ENCODE peak calls at places on chromosomes 1 and 21, in four cellular contexts. B is colonic mucosa, R is foreskin fibroblast, U is endothelial cell. Q is an unnamed sample.

GRCh38 chr1:65343286-65343685 is 33.9 kb downstream of the DNAJC6 start:
- DNase-seq in U (no peak), B (no peak), R (peak), Q (no peak)

GRCh38 chr1:110337704-110338199 is 1.4 kb upstream of the RBM15 start:
- DNase-seq in R (no peak), U (peak), B (peak), Q (peak)

GRCh38 chr1:10779841-10780240 is 16.6 kb downstream of the CASZ1 start:
- DNase-seq in B (peak), R (no peak), U (no peak), Q (no peak)

GRCh38 chr1:17109897-17110554 is 9.2 kb downstream of the PADI2 start:
- DNase-seq in U (no peak), R (no peak), B (peak), Q (no peak)

GRCh38 chr1:8844421-8845063 is 27.1 kb upstream of the RERE start:
- DNase-seq in B (no peak), R (no peak), U (no peak), Q (no peak)

GRCh38 chr1:166924829-166925541 is 48.9 kb upstream of the TADA1 start:
- DNase-seq in B (peak), R (no peak), U (no peak), Q (no peak)

GRCh38 chr1:224759570-224760562 is 143.7 kb downstream of the CNIH3 start:
- DNase-seq in B (no peak), R (no peak), U (no peak), Q (no peak)

GRCh38 chr1:214332950-214333798 is 52.2 kb downstream of the SMYD2 start:
- DNase-seq in R (peak), U (peak), B (peak), Q (no peak)

GRCh38 chr21:40706806-40707205 is 140.2 kb downstream of the DSCAM start:
- DNase-seq in U (no peak), B (no peak), R (no peak), Q (no peak)

GRCh38 chr1:206736878-206737728 is 33.5 kb upstream of the IL19 start:
- DNase-seq in B (no peak), U (no peak), R (no peak), Q (no peak)

GRCh38 chr1:35642472-35642955 is 1.2 kb upstream of the PSMB2 start:
- DNase-seq in U (no peak), R (no peak), B (peak), Q (no peak)

DNA sequence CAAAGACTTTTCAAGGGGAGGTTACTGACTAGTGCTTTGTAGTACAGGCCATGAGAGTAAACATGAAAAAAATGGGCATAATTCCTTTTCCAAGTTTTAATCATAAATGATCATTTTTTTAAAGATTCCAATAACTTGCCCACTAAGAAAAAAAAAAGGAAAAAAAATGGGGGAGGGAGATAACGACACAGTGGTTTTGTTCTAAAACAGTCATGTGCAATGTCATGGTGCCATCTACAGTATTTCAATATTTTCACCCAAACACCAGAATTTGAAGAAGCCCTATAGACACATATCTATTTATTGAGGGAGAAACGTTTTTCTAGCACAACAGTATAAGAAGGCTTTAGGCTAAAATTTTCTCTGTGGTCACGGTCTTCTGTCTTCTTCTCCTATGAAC is 250.2 kb downstream of the LTN1 start:
- DNase-seq in B (no peak), U (no peak), R (peak), Q (no peak)
- TF ChIP-seq CTCF in B (no peak), U (no peak), R (peak), Q (no peak)

GRCh38 chr1:226376300-226376699 is 31.6 kb downstream of the PARP1 start:
- DNase-seq in B (no peak), U (no peak), R (no peak), Q (no peak)
- TF ChIP-seq CTCF in B (no peak), U (no peak), R (no peak), Q (no peak)

DNA sequence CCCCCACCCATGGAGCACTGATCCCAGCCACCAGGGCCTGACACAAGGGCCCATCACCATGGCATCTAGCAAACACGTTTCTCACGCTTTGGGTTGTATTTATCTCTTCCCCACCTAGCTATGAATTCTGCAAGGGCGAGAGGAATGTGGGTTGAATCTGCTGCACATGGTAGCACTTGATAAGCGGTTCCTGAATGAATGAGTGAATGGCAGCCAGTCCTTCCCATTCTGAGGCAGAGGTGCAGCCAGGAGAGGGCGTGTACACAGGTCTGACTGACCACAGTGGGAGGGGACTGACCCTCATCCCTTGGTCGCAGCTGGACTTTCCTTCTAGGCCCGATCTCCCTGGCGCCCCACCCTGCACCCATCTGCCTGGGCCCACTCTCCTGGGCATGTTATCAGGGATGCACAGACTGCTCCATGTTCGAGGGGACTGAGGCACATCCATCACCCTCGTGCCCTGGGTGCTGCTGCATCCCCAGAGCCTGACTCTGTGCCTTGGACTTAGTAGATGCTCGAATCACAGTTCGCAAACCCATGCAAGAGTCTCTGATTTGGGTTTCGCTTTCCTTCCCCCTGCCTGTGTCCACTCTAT is 1.0 kb downstream of the RD3 start:
- DNase-seq in R (no peak), B (no peak), U (no peak), Q (no peak)
- TF ChIP-seq CTCF in R (no peak), B (no peak), U (no peak), Q (no peak)

GRCh38 chr21:31580866-31581276 is 78.6 kb upstream of the SOD1 start:
- DNase-seq in B (peak), R (peak), U (peak), Q (peak)
- TF ChIP-seq CTCF in B (peak), R (peak), U (peak), Q (peak)

GRCh38 chr1:42333662-42334239 is 1.3 kb downstream of the FOXJ3 start:
- DNase-seq in B (no peak), R (no peak), U (no peak), Q (no peak)
- TF ChIP-seq CTCF in B (no peak), R (no peak), U (no peak), Q (no peak)

GRCh38 chr1:70311369-70311768 is 43.2 kb downstream of the ANKRD13C start:
- DNase-seq in B (no peak), R (no peak), U (no peak), Q (no peak)

GRCh38 chr1:70315782-70316181 is 38.7 kb downstream of the ANKRD13C start:
- DNase-seq in B (no peak), R (no peak), U (no peak), Q (no peak)

GRCh38 chr1:70317087-70317486 is 37.4 kb downstream of the ANKRD13C start:
- DNase-seq in U (no peak), B (no peak), R (no peak), Q (no peak)

GRCh38 chr1:70318191-70318590 is 36.3 kb downstream of the ANKRD13C start:
- DNase-seq in U (no peak), B (no peak), R (no peak), Q (no peak)

GRCh38 chr1:70314706-70315304 is 39.7 kb downstream of the ANKRD13C start:
- DNase-seq in U (no peak), B (no peak), R (no peak), Q (no peak)
- TF ChIP-seq CTCF in U (no peak), B (no peak), R (no peak), Q (no peak)

DNA sequence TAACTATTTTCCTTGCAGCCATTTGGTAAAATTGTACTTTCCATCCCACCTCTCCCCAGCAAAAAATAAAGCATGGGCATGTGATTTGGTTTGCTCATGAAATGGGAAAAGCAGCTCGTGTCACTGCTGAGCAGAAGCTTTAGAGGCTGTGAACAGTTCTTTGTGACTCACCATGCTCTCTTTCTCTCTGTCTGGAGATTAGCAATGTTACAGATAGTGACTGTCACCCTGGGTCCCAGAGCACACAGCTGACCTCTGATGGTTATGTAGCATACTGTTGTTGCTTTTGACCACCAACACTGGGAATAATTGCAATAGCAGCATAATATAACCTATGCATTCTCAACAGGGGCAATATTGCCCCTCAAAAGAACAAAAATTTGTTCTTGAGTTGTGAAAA is 70.6 kb downstream of the RGS2 start:
- DNase-seq in B (no peak), U (no peak), R (peak), Q (no peak)
- TF ChIP-seq CTCF in B (no peak), U (no peak), R (no peak), Q (no peak)

GRCh38 chr1:204917802-204918201 is 47.1 kb downstream of the NFASC start:
- DNase-seq in B (no peak), U (no peak), R (no peak), Q (no peak)

GRCh38 chr1:204920967-204921366 is 50.3 kb downstream of the NFASC start:
- DNase-seq in R (no peak), B (peak), U (no peak), Q (no peak)

GRCh38 chr1:204920511-204920910 is 49.8 kb downstream of the NFASC start:
- DNase-seq in R (no peak), U (no peak), B (no peak), Q (no peak)

DNA sequence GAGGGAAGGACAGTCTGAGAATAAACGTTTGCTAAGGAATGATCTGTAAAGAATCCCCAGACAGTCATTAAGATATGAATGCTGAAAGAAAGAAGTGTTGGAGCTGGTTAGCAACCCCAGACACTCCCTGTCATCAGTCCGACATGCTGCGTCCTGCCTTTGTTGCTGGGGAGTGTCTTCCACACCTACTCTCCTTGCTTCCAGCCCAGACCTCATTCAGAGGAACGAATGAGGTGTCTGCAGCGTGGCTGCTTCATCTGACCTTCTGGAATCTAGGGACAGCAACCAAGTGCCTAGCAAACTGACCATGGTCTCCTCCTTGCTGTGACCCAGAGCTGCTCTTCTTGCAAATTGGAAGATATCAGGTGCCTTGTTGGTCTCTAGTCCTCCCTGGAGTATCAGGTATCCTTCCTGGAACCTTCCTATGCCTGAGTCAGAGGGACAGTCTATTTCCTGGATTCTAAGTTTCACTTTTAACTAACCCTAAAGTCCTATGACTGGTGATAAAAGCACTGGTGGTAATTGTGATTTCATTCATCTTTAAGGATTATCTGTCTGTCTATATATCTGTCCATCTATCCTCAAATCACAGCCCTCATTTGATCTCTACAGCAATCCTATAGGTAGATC is 45.3 kb downstream of the NFASC start:
- DNase-seq in B (peak), R (no peak), U (no peak), Q (no peak)
- TF ChIP-seq CTCF in B (no peak), R (no peak), U (no peak), Q (no peak)

GRCh38 chr21:31570824-31571425 is 88.6 kb upstream of the SOD1 start:
- DNase-seq in B (no peak), U (no peak), R (no peak), Q (no peak)

GRCh38 chr21:31564439-31564838 is 95.1 kb upstream of the SOD1 start:
- DNase-seq in B (no peak), R (no peak), U (no peak), Q (no peak)

GRCh38 chr21:31560479-31560878 is 99.0 kb upstream of the SOD1 start:
- DNase-seq in U (no peak), B (no peak), R (no peak), Q (no peak)

GRCh38 chr21:31566611-31567010 is 92.9 kb upstream of the SOD1 start:
- DNase-seq in R (no peak), U (no peak), B (no peak), Q (no peak)

DNA sequence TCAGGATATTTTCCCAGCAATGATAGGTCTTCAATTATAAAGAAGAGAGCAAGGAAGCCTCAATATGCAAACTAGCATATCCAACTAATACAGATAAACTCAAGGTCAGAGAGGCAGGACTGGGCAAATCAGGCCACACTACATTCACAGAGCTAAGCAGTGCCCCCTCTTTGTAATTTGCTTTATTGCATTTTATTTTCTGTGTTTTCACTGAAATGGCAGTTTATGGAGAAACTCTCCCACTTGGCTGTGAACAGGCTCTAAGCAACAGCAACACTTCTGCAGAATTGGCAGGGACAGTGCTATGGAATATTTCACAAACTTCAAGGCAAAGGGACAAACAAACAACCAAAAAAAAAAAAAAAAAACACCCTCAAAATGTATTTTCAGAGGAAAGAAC is 93.4 kb upstream of the SOD1 start:
- DNase-seq in B (no peak), U (no peak), R (no peak), Q (no peak)
- TF ChIP-seq CTCF in B (no peak), U (no peak), R (no peak), Q (no peak)